ENCODE peak calls at places on chromosomes 12 and 14, in four cellular contexts. Q is HepG2, A is K562, M is GM12878. X is an unnamed sample.

GRCh38 chr14:80447396-80447795 is 236.1 kb upstream of the DIO2 start:
- DNase-seq in Q (no peak), A (no peak), M (no peak), X (no peak)

GRCh38 chr12:133165776-133166175 is 15.5 kb upstream of the ZNF268 start:
- DNase-seq in A (no peak), M (no peak), Q (no peak), X (no peak)

GRCh38 chr14:97848351-97848980 is 1051.3 kb downstream of the VRK1 start:
- DNase-seq in Q (no peak), M (no peak), A (no peak), X (no peak)

GRCh38 chr12:94770777-94771176 is 120.4 kb upstream of the TMCC3 start:
- DNase-seq in Q (no peak), M (no peak), A (no peak), X (no peak)

GRCh38 chr14:104518659-104519350 is 60.8 kb upstream of the C14orf180 start:
- DNase-seq in Q (no peak), A (no peak), M (no peak), X (no peak)

GRCh38 chr12:49121047-49121696 is 10.0 kb downstream of the TUBA1B start:
- DNase-seq in Q (peak), M (no peak), A (peak), X (peak)

GRCh38 chr14:97282210-97282609 is 485.0 kb downstream of the VRK1 start:
- DNase-seq in Q (no peak), A (no peak), M (no peak), X (no peak)

GRCh38 chr12:131990066-131990979 is 40.6 kb downstream of the EP400 start:
- DNase-seq in M (no peak), A (no peak), Q (no peak), X (no peak)

GRCh38 chr14:51552275-51552674 is 99.4 kb upstream of the FRMD6 start:
- DNase-seq in M (no peak), Q (no peak), A (no peak), X (no peak)

GRCh38 chr14:70658899-70659298 is 17.2 kb downstream of the TTC9 start:
- DNase-seq in A (no peak), Q (no peak), M (no peak), X (no peak)

GRCh38 chr12:125315771-125316170 is 250.5 kb downstream of the AACS start:
- DNase-seq in M (no peak), Q (no peak), A (no peak), X (no peak)

GRCh38 chr12:1539135-1539534 is 55.2 kb downstream of the FBXL14 start:
- DNase-seq in M (no peak), A (no peak), Q (no peak), X (no peak)

GRCh38 chr12:57124259-57124877 is 3.9 kb upstream of the LRP1 start:
- DNase-seq in M (no peak), Q (peak), A (peak), X (peak)

GRCh38 chr14:97180304-97181200 is 383.4 kb downstream of the VRK1 start:
- DNase-seq in M (no peak), Q (peak), A (no peak), X (peak)

GRCh38 chr14:70097576-70098256 is 91.0 kb downstream of the SLC8A3 start:
- DNase-seq in M (no peak), A (no peak), Q (no peak), X (no peak)

GRCh38 chr14:44030963-44031362 is 476.1 kb downstream of the FSCB start:
- DNase-seq in A (no peak), M (no peak), Q (no peak), X (no peak)

GRCh38 chr14:56715938-56716337 is 94.3 kb downstream of the OTX2 start:
- DNase-seq in M (no peak), A (no peak), Q (no peak), X (no peak)

GRCh38 chr12:119826661-119827435 is 50.3 kb downstream of the CIT start:
- DNase-seq in A (no peak), Q (no peak), M (no peak), X (no peak)

GRCh38 chr14:72613196-72613974 is 280.5 kb downstream of the DPF3 start:
- DNase-seq in Q (no peak), A (no peak), M (no peak), X (no peak)

GRCh38 chr12:116959845-116960514 is 49.2 kb downstream of the FBXW8 start:
- DNase-seq in M (peak), A (no peak), Q (no peak), X (no peak)

GRCh38 chr14:38384746-38385145 is 128.9 kb upstream of the CLEC14A start:
- DNase-seq in A (no peak), M (no peak), Q (no peak), X (no peak)

GRCh38 chr14:45699451-45699850 is 446.4 kb upstream of the MIS18BP1 start:
- DNase-seq in Q (no peak), A (no peak), M (no peak), X (no peak)

GRCh38 chr14:76050797-76051392 is 65.3 kb downstream of the IFT43 start:
- DNase-seq in A (peak), M (peak), Q (peak), X (peak)

GRCh38 chr14:102925646-102926045 is 3.2 kb downstream of the AMN start:
- DNase-seq in A (no peak), M (no peak), Q (no peak), X (no peak)

GRCh38 chr14:72129283-72129682 is 197.1 kb downstream of the RGS6 start:
- DNase-seq in A (no peak), Q (no peak), M (no peak), X (no peak)

GRCh38 chr12:86186449-86186848 is 69.7 kb downstream of the MGAT4C start:
- DNase-seq in A (no peak), M (no peak), Q (peak), X (no peak)

GRCh38 chr14:49852351-49853157 is at the start of gene NEMF:
- DNase-seq in Q (peak), A (peak), M (peak), X (peak)
- TF ChIP-seq REST in Q (no peak), A (no peak), M (no peak), X (no peak)

GRCh38 chr12:99981639-99982190 is 3.0 kb downstream of the ANKS1B start:
- DNase-seq in A (no peak), M (no peak), Q (no peak), X (no peak)

GRCh38 chr12:99985129-99985570 is 414 bp upstream of the ANKS1B start:
- DNase-seq in Q (no peak), M (no peak), A (no peak), X (no peak)

GRCh38 chr12:99985631-99986030 is 895 bp upstream of the ANKS1B start:
- DNase-seq in Q (no peak), A (no peak), M (no peak), X (no peak)

GRCh38 chr12:99983721-99984258 is 946 bp downstream of the ANKS1B start:
- DNase-seq in M (no peak), Q (no peak), A (no peak), X (no peak)

GRCh38 chr12:99984271-99985128 is at the start of gene ANKS1B:
- DNase-seq in M (no peak), Q (no peak), A (peak), X (no peak)
- TF ChIP-seq ATF3 in M (no peak), Q (no peak), A (no peak), X (no peak)

GRCh38 chr12:7188557-7189397 is 709 bp upstream of the PEX5 start:
- DNase-seq in A (peak), Q (peak), M (peak), X (peak)
- TF ChIP-seq CTCF in A (peak), Q (peak), M (peak), X (peak)

GRCh38 chr12:22627351-22627750 is 2.4 kb downstream of the ETNK1 start:
- DNase-seq in A (no peak), Q (no peak), M (no peak), X (no peak)

GRCh38 chr12:22626429-22626828 is 1.5 kb downstream of the ETNK1 start:
- DNase-seq in M (peak), A (peak), Q (no peak), X (no peak)

GRCh38 chr12:22624573-22624907 is 431 bp upstream of the ETNK1 start:
- DNase-seq in M (no peak), A (no peak), Q (no peak), X (no peak)

GRCh38 chr12:22625671-22626251 is 790 bp downstream of the ETNK1 start:
- DNase-seq in A (peak), Q (peak), M (peak), X (peak)

GRCh38 chr12:22624908-22625646 is at the start of gene ETNK1:
- DNase-seq in A (peak), M (peak), Q (peak), X (peak)
- TF ChIP-seq REST in A (no peak), M (no peak), Q (no peak), X (no peak)

GRCh38 chr12:11771895-11772502 is 122.5 kb downstream of the ETV6 start:
- DNase-seq in Q (no peak), A (no peak), M (no peak), X (no peak)
- TF ChIP-seq ATF3 in Q (no peak), A (no peak), M (no peak), X (no peak)

X was measured in HCT116.